ENCODE peak calls at places on chromosome 20, in four cellular contexts. H, Y, Q and W are unnamed samples.

GRCh38 chr20:40942015-40942414 is 86.6 kb upstream of the TOP1 start:
- DNase-seq in H (no peak), Y (no peak), Q (no peak), W (no peak)

GRCh38 chr20:50335105-50335504 is 144.5 kb downstream of the CEBPB start:
- DNase-seq in H (no peak), Y (no peak), Q (no peak), W (peak; percentile 16)

GRCh38 chr20:19288636-19289035 is 76.2 kb downstream of the SLC24A3 start:
- DNase-seq in H (no peak), Y (no peak), Q (no peak), W (no peak)

GRCh38 chr20:37395921-37396519 is 50.1 kb downstream of the SRC start:
- DNase-seq in H (no peak), Y (peak; percentile 68), Q (no peak), W (peak; percentile 48)

GRCh38 chr20:6714202-6714800 is 53.2 kb upstream of the BMP2 start:
- DNase-seq in H (no peak), Y (no peak), Q (no peak), W (no peak)

GRCh38 chr20:4815618-4816017 is 93.9 kb downstream of the PRND start:
- DNase-seq in H (no peak), Y (no peak), Q (no peak), W (no peak)

GRCh38 chr20:20139403-20139802 is 87.1 kb downstream of the CFAP61 start:
- DNase-seq in H (no peak), Y (no peak), Q (no peak), W (no peak)

GRCh38 chr20:56515657-56516381 is 8.7 kb upstream of the FAM209A start:
- DNase-seq in H (no peak), Y (no peak), Q (no peak), W (no peak)

GRCh38 chr20:60453847-60454246 is 495.6 kb downstream of the CDH26 start:
- DNase-seq in H (no peak), Y (no peak), Q (no peak), W (peak; percentile 13)

GRCh38 chr20:38255389-38255788 is 5.1 kb downstream of the KIAA1755 start:
- DNase-seq in H (no peak), Y (no peak), Q (no peak), W (no peak)

GRCh38 chr20:35663516-35663812 is 1.2 kb downstream of the CPNE1 start:
- DNase-seq in H (no peak), Y (no peak), Q (no peak), W (no peak)

GRCh38 chr20:3483784-3484183 is 13.0 kb downstream of the ATRN start:
- DNase-seq in H (no peak), Y (no peak), Q (no peak), W (no peak)

GRCh38 chr20:20765696-20766095 is 53.3 kb upstream of the RALGAPA2 start:
- DNase-seq in H (no peak), Y (no peak), Q (no peak), W (no peak)

GRCh38 chr20:37282558-37282957 is 6.9 kb upstream of the MANBAL start:
- DNase-seq in H (no peak), Y (no peak), Q (no peak), W (no peak)

GRCh38 chr20:33803921-33804337 is 7.2 kb upstream of the CHMP4B start:
- DNase-seq in H (no peak), Y (no peak), Q (no peak), W (no peak)

GRCh38 chr20:59084041-59084841 is 41.7 kb upstream of the PRELID3B start:
- DNase-seq in H (no peak), Y (no peak), Q (no peak), W (no peak)

GRCh38 chr20:32743237-32744112 is at the start of gene COMMD7:
- DNase-seq in H (peak; percentile 50), Y (peak; percentile 65), Q (peak; percentile 51), W (no peak)

GRCh38 chr20:4134861-4135379 is 119.6 kb upstream of the RNF24 start:
- DNase-seq in H (no peak), Y (no peak), Q (no peak), W (no peak)

GRCh38 chr20:17613328-17614175 is 43.7 kb downstream of the DSTN start:
- DNase-seq in H (no peak), Y (no peak), Q (peak; percentile 27), W (no peak)

GRCh38 chr20:61608275-61609085 is 356.4 kb downstream of the CDH4 start:
- DNase-seq in H (no peak), Y (peak; percentile 50), Q (no peak), W (peak; percentile 47)

GRCh38 chr20:21719592-21720214 is 14.2 kb downstream of the PAX1 start:
- DNase-seq in H (no peak), Y (peak; percentile 74), Q (peak; percentile 5), W (no peak)

GRCh38 chr20:49377326-49377725 is 99.5 kb upstream of the ZNFX1 start:
- DNase-seq in H (no peak), Y (no peak), Q (no peak), W (no peak)

GRCh38 chr20:21505161-21505809 is 8.6 kb downstream of the NKX2-2 start:
- DNase-seq in H (peak; percentile 49), Y (peak; percentile 92), Q (peak; percentile 84), W (no peak)

GRCh38 chr20:2879148-2879547 is 5.9 kb downstream of the PTPRA start:
- DNase-seq in H (no peak), Y (no peak), Q (no peak), W (no peak)

GRCh38 chr20:37518606-37519507 is 2.2 kb upstream of the NNAT start:
- DNase-seq in H (no peak), Y (no peak), Q (no peak), W (no peak)

GRCh38 chr20:5696011-5696559 is 54.1 kb upstream of the SHLD1 start:
- DNase-seq in H (no peak), Y (no peak), Q (no peak), W (no peak)

GRCh38 chr20:53608456-53609413 is 15.1 kb upstream of the ZNF217 start:
- DNase-seq in H (no peak), Y (no peak), Q (no peak), W (no peak)

GRCh38 chr20:61127311-61128044 is 124.6 kb upstream of the CDH4 start:
- DNase-seq in H (no peak), Y (no peak), Q (no peak), W (no peak)

GRCh38 chr20:54368578-54368977 is 106.8 kb upstream of the DOK5 start:
- DNase-seq in H (no peak), Y (no peak), Q (no peak), W (no peak)

GRCh38 chr20:54029176-54029575 is 41.2 kb downstream of the BCAS1 start:
- DNase-seq in H (no peak), Y (no peak), Q (no peak), W (no peak)

GRCh38 chr20:44025756-44026155 is 111.1 kb downstream of the TOX2 start:
- DNase-seq in H (no peak), Y (no peak), Q (no peak), W (no peak)

GRCh38 chr20:34055290-34055689 is 56.8 kb downstream of the EIF2S2 start:
- DNase-seq in H (no peak), Y (no peak), Q (no peak), W (no peak)

GRCh38 chr20:43746344-43747137 is 19.7 kb upstream of the GTSF1L start:
- DNase-seq in H (no peak), Y (no peak), Q (no peak), W (no peak)

GRCh38 chr20:4511776-4512175 is 209.9 kb upstream of the PRND start:
- DNase-seq in H (no peak), Y (no peak), Q (no peak), W (peak; percentile 32)

GRCh38 chr20:57398231-57398821 is 7.1 kb downstream of the RBM38 start:
- DNase-seq in H (peak; percentile 94), Y (no peak), Q (peak; percentile 94), W (no peak)

GRCh38 chr20:32358883-32359632 is 927 bp downstream of the ASXL1 start:
- DNase-seq in H (peak; percentile 55), Y (peak; percentile 72), Q (peak; percentile 70), W (peak; percentile 67)

GRCh38 chr20:36179170-36179945 is 24.8 kb downstream of the EPB41L1 start:
- DNase-seq in H (no peak), Y (peak; percentile 44), Q (no peak), W (no peak)

GRCh38 chr20:3749689-3750639 is 17.5 kb downstream of the HSPA12B start:
- DNase-seq in H (no peak), Y (peak; percentile 68), Q (no peak), W (no peak)

GRCh38 chr20:31712112-31712553 is 10.5 kb downstream of the BCL2L1 start:
- DNase-seq in H (no peak), Y (no peak), Q (no peak), W (no peak)